ENCODE peak calls at places on chromosomes 7 and 10, in six cellular contexts. J, V, D, G, F and X are unnamed samples.

GRCh38 chr7:100745184-100745583 is 11.8 kb downstream of the ZAN start:
- DNase-seq in F (peak; percentile 82), D (no peak), V (no peak), J (no peak), G (peak; percentile 66), X (peak; percentile 53)

GRCh38 chr10:48523820-48524758 is 80.8 kb downstream of the ARHGAP22 start:
- DNase-seq in J (peak; percentile 29), G (no peak), V (peak; percentile 74), F (peak; percentile 62), D (no peak), X (no peak)

GRCh38 chr7:87209295-87209924 is 10.1 kb downstream of the TMEM243 start:
- DNase-seq in V (no peak), F (no peak), G (no peak), D (no peak), J (no peak), X (no peak)

GRCh38 chr7:89238156-89238555 is 442.6 kb upstream of the TEX47 start:
- DNase-seq in J (no peak), F (no peak), V (no peak), D (no peak), G (no peak), X (peak; percentile 28)

GRCh38 chr10:119302591-119303253 is 95.4 kb downstream of the GRK5 start:
- DNase-seq in J (no peak), D (no peak), G (no peak), V (no peak), F (no peak), X (no peak)

GRCh38 chr7:91285966-91286365 is 21.7 kb downstream of the FZD1 start:
- DNase-seq in F (no peak), G (no peak), J (no peak), V (no peak), D (no peak), X (peak; percentile 58)

GRCh38 chr7:46791180-46791579 is 790.7 kb downstream of the TNS3 start:
- DNase-seq in J (no peak), F (no peak), V (no peak), D (no peak), G (no peak), X (no peak)

GRCh38 chr10:117936136-117936535 is 110.6 kb downstream of the RAB11FIP2 start:
- DNase-seq in D (no peak), J (no peak), G (no peak), V (no peak), F (no peak), X (peak; percentile 25)

GRCh38 chr7:114631249-114631822 is 216.7 kb downstream of the FOXP2 start:
- DNase-seq in V (no peak), F (no peak), J (no peak), G (no peak), D (no peak), X (no peak)

GRCh38 chr10:106836923-106837322 is 327.6 kb downstream of the SORCS1 start:
- DNase-seq in V (no peak), F (no peak), D (no peak), J (no peak), G (no peak), X (no peak)

GRCh38 chr10:44510716-44511115 is 125.8 kb upstream of the CXCL12 start:
- DNase-seq in J (no peak), G (no peak), V (no peak), D (no peak), F (no peak), X (peak; percentile 23)

GRCh38 chr7:18363751-18364402 is 131.7 kb upstream of the HDAC9 start:
- DNase-seq in J (no peak), D (no peak), V (peak; percentile 9), F (no peak), G (no peak), X (no peak)

GRCh38 chr10:110782616-110783015 is 89.1 kb upstream of the PDCD4 start:
- DNase-seq in D (no peak), G (no peak), F (no peak), V (no peak), J (no peak), X (no peak)

GRCh38 chr7:47570649-47571050 is 11.3 kb downstream of the TNS3 start:
- DNase-seq in V (no peak), G (no peak), D (no peak), J (no peak), F (no peak), X (peak; percentile 84)

GRCh38 chr7:45229130-45229920 is 71.7 kb downstream of the RAMP3 start:
- DNase-seq in V (no peak), J (no peak), D (no peak), G (no peak), F (no peak), X (no peak)

GRCh38 chr7:135936497-135937217 is 40.5 kb downstream of the MTPN start:
- DNase-seq in D (no peak), G (no peak), J (no peak), V (no peak), F (no peak), X (no peak)

GRCh38 chr10:19021162-19021561 is 27.4 kb upstream of the MALRD1 start:
- DNase-seq in J (no peak), F (no peak), G (no peak), V (no peak), D (no peak), X (no peak)

GRCh38 chr10:3636356-3637181 is 148.4 kb downstream of the KLF6 start:
- DNase-seq in V (no peak), J (no peak), D (no peak), G (no peak), F (no peak), X (no peak)

GRCh38 chr7:36663481-36663880 is 60.8 kb downstream of the AOAH start:
- DNase-seq in F (no peak), G (no peak), D (no peak), J (no peak), V (no peak), X (peak; percentile 29)

GRCh38 chr7:106620681-106621080 is 40.3 kb downstream of the CCDC71L start:
- DNase-seq in D (no peak), V (no peak), F (no peak), J (no peak), G (no peak), X (no peak)

GRCh38 chr7:100130608-100131453 is 4.1 kb downstream of the MBLAC1 start:
- DNase-seq in F (peak; percentile 94), D (peak; percentile 84), J (peak; percentile 63), V (peak; percentile 92), G (peak; percentile 73), X (peak; percentile 27)

GRCh38 chr10:34124522-34125035 is 690.5 kb downstream of the PARD3 start:
- DNase-seq in F (no peak), J (peak; percentile 76), G (peak; percentile 85), D (peak; percentile 36), V (no peak), X (peak; percentile 48)

GRCh38 chr10:95987685-95988426 is 55.5 kb upstream of the CCNJ start:
- DNase-seq in G (no peak), V (no peak), J (no peak), D (no peak), F (no peak), X (no peak)

GRCh38 chr7:137015015-137015414 is 146.6 kb downstream of the CHRM2 start:
- DNase-seq in D (no peak), F (no peak), J (no peak), V (no peak), G (no peak), X (no peak)

GRCh38 chr7:4738711-4739527 is 36.5 kb upstream of the AP5Z1 start:
- DNase-seq in F (no peak), G (peak; percentile 92), J (peak; percentile 98), V (peak; percentile 81), D (peak; percentile 86), X (peak; percentile 95)

GRCh38 chr10:3364768-3365480 is 192.3 kb upstream of the PITRM1 start:
- DNase-seq in J (no peak), V (no peak), G (no peak), D (peak; percentile 15), F (no peak), X (no peak)

GRCh38 chr10:707861-708260 is 18.4 kb upstream of the DIP2C start:
- DNase-seq in D (no peak), J (no peak), F (no peak), V (no peak), G (no peak), X (no peak)

GRCh38 chr7:112129655-112130323 is 76.4 kb downstream of the DOCK4 start:
- DNase-seq in D (peak; percentile 29), J (no peak), F (no peak), V (no peak), G (no peak), X (no peak)

GRCh38 chr10:119483839-119484238 is 58.7 kb downstream of the RGS10 start:
- DNase-seq in G (no peak), F (peak; percentile 51), V (no peak), D (no peak), J (no peak), X (no peak)

GRCh38 chr7:152848026-152848425 is 88.5 kb downstream of the ACTR3B start:
- DNase-seq in D (no peak), F (no peak), V (no peak), G (no peak), J (no peak), X (no peak)

GRCh38 chr10:14478639-14479038 is 147.9 kb upstream of the FRMD4A start:
- DNase-seq in J (peak; percentile 49), V (peak; percentile 82), F (no peak), D (peak; percentile 12), G (peak; percentile 77), X (peak; percentile 84)

GRCh38 chr7:26574476-26574875 is 282.8 kb downstream of the SNX10 start:
- DNase-seq in J (no peak), F (no peak), G (no peak), V (no peak), D (no peak), X (no peak)

GRCh38 chr10:17116193-17116592 is 13.4 kb downstream of the CUBN start:
- DNase-seq in F (no peak), D (no peak), V (no peak), J (no peak), G (no peak), X (no peak)

GRCh38 chr10:125002044-125002422 is 60.1 kb downstream of the ZRANB1 start:
- DNase-seq in F (peak; percentile 67), J (no peak), G (no peak), D (no peak), V (no peak), X (no peak)

GRCh38 chr10:79239275-79239779 is 107.9 kb upstream of the PPIF start:
- DNase-seq in G (peak; percentile 92), F (peak; percentile 83), V (peak; percentile 84), J (peak; percentile 13), D (no peak), X (peak; percentile 80)

GRCh38 chr7:36761835-36762234 is 37.5 kb upstream of the AOAH start:
- DNase-seq in G (no peak), J (no peak), V (no peak), D (no peak), F (no peak), X (no peak)

GRCh38 chr7:123440202-123440601 is 94.2 kb downstream of the IQUB start:
- DNase-seq in V (peak; percentile 67), D (no peak), J (no peak), F (no peak), G (no peak), X (no peak)

GRCh38 chr10:51425431-51425830 is 274.0 kb downstream of the CSTF2T start:
- DNase-seq in V (peak; percentile 43), G (no peak), J (no peak), D (no peak), F (no peak), X (no peak)